ENCODE peak calls at places on chromosomes 7 and 10, in five cellular contexts. T, V, Y, X and Z are unnamed samples.

GRCh38 chr7:113945018-113945938 is 26.5 kb upstream of the PPP1R3A start:
- DNase-seq in T (no peak), V (no peak), Y (peak), X (no peak), Z (no peak)

GRCh38 chr10:9305018-9305655 is 1250.6 kb downstream of the GATA3 start:
- DNase-seq in T (no peak), V (no peak), Y (no peak), X (no peak), Z (peak)

GRCh38 chr7:115840702-115841101 is 189.9 kb downstream of the TFEC start:
- DNase-seq in T (no peak), V (no peak), Y (no peak), X (no peak), Z (no peak)

GRCh38 chr7:141409219-141409618 is 142.0 kb upstream of the AGK start:
- DNase-seq in T (no peak), V (no peak), Y (no peak), X (no peak), Z (no peak)

GRCh38 chr10:8026349-8027259 is 27.9 kb upstream of the GATA3 start:
- DNase-seq in T (no peak), V (no peak), Y (no peak), X (no peak), Z (no peak)

GRCh38 chr7:101121996-101122932 is 4.6 kb upstream of the SERPINE1 start:
- DNase-seq in T (peak), V (peak), Y (no peak), X (peak), Z (no peak)

GRCh38 chr10:110273474-110273873 is 31.2 kb downstream of the SMNDC1 start:
- DNase-seq in T (peak), V (peak), Y (no peak), X (peak), Z (peak)

GRCh38 chr10:35300063-35300699 is 36.1 kb upstream of the CCNY start:
- DNase-seq in T (peak), V (no peak), Y (peak), X (peak), Z (peak)

GRCh38 chr7:11077816-11078215 is 104.1 kb downstream of the PHF14 start:
- DNase-seq in T (no peak), V (no peak), Y (no peak), X (no peak), Z (no peak)
- TF ChIP-seq POLR2A in T (no peak), V (no peak), Y (no peak), X (no peak), Z (no peak)

GRCh38 chr7:27168265-27168947 is 3.1 kb upstream of the HOXA9 start:
- DNase-seq in T (no peak), V (no peak), Y (peak), X (no peak), Z (peak)
- TF ChIP-seq POLR2A in T (no peak), V (no peak), Y (no peak), X (no peak), Z (no peak)

GRCh38 chr7:102415685-102416225 is 17.6 kb upstream of the ORAI2 start:
- DNase-seq in T (peak), V (no peak), Y (peak), X (no peak), Z (peak)
- TF ChIP-seq POLR2A in T (no peak), V (no peak), Y (no peak), X (no peak), Z (no peak)

DNA sequence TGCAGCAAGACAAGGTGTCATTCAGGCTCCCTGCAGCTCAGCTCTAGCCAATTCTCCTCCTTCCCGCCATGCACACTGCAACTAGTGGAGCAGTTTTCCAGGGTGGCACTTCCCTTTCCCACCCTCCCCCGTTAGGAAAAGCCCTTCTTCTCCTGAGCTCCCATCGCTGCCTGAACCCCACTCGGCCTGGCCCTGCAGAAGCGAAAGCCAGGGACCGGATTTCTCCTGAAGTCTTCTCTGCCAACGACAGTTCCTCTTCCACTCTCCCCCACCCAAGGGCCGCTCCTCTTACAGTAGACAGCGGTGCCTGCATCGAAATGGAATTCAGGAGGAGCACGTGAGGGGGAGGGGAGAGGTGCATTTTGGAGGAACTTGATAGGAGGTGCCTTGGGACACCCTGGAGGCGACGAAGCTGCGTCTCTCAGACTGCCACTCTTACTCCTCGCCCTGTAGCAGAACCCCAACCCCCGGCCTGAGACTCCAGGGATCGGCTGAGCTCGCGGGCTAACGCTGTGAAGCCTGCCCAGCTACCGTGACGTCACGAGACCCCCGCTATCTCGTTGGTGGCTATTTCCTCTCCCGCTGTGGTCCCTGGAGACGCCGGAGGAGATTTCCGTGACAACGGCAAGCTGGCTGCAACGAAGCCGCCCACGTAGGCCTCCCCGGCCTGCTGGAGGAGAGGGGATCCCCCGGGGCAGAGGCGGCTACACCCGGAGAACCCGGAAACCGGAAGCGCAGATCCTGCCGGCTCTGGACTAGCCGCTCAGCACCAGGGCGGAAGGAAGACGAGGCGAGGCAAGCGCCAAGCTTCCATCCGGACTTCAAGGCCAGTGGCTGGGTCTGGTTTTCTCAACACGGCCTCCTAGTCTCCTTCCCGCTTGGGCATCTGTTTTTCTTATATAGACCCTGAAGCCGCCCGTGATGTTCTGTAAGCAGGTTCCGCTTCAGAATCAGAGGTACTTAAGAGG is 109.7 kb downstream of the RALA start:
- DNase-seq in T (peak), V (peak), Y (peak), X (peak), Z (peak)
- TF ChIP-seq POLR2A in T (no peak), V (peak), Y (no peak), X (peak), Z (peak)

DNA sequence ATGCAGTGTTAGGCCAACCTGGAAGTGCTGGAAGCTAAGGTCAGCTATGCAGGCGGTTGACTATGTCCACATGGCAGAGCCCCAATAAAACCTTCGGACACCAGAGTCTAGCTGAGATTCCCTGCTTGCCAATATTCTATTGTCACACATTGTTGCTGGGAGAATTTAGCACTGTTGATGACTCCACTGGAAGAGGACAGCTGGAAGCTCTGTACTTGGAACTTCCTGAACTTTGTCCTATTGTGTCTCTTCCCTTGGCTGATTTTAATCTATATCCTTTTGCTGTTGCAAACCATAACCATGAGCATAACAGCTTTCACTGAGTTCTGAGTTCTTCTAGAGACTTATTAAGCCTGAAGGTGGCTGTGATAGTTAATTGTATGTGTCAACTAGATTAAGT is 12.0 kb downstream of the XRCC2 start:
- DNase-seq in T (no peak), V (no peak), Y (no peak), X (no peak), Z (no peak)
- TF ChIP-seq POLR2A in T (no peak), V (no peak), Y (no peak), X (no peak), Z (no peak)

DNA sequence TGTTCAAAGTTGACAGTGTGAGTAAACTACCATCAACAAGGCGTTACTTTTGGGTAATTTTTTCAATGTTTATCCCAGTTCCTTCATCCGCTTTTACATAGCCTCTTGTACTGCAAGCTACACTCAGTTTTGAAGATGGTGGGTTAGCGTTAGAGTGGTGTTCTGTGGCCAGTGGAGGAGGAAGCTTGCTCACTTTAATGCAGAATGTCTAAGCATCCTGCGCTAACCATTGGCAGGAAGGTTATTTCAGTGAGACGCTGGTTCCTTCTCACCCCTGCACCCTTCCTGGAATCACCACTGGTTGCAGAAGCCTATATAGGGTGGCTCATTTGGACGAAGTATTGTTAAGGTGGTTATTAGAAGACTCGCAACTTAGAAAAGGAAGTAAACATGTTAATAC is 159.1 kb downstream of the CELF2 start:
- DNase-seq in T (no peak), V (no peak), Y (no peak), X (no peak), Z (no peak)
- TF ChIP-seq POLR2A in T (no peak), V (no peak), Y (no peak), X (no peak), Z (no peak)

GRCh38 chr7:143380264-143380645 is 890 bp upstream of the ZYX start:
- DNase-seq in T (peak), V (peak), Y (peak), X (peak), Z (peak)
- TF ChIP-seq POLR2A in T (no peak), V (no peak), Y (no peak), X (no peak), Z (no peak)